ENCODE peak calls at places on chromosomes 1 and 21, in eight cellular contexts. Z is psoas muscle; I is body of pancreas; N is activated CD4-positive, CD25-positive, alpha-beta regulatory T cell treated with anti-CD3 and anti-CD28 coated beads, Interleukin-2, amount 50 U/mL, for 16 hours; R is lung; F is activated gamma-delta T cell treated with Interleukin-2 at 50 U/mL for 16 hours; G is C1 segment of cervical spinal cord; Q is astrocyte of the cerebellum. M is an unnamed sample.

GRCh38 chr21:36630485-36631206 is 68.3 kb upstream of the SIM2 start:
- DNase-seq in N (peak), G (no peak), F (peak), Q (no peak), Z (no peak), I (peak), R (peak), M (peak)

GRCh38 chr21:42364304-42364865 is 1.9 kb downstream of the TFF1 start:
- DNase-seq in F (no peak), Z (no peak), I (no peak), N (no peak), Q (no peak), R (no peak), G (no peak), M (no peak)

GRCh38 chr1:226511296-226511695 is 37.3 kb upstream of the STUM start:
- DNase-seq in I (no peak), R (no peak), F (no peak), N (no peak), G (no peak), Z (no peak), Q (no peak), M (no peak)

GRCh38 chr1:21898326-21899155 is 38.6 kb downstream of the HSPG2 start:
- DNase-seq in G (no peak), R (no peak), Q (no peak), F (no peak), I (no peak), N (no peak), Z (peak), M (no peak)

GRCh38 chr1:209569445-209570207 is 13.9 kb upstream of the CAMK1G start:
- DNase-seq in Q (peak), I (peak), F (peak), N (peak), R (peak), Z (peak), G (peak), M (peak)

GRCh38 chr21:17491716-17492414 is 21.0 kb upstream of the CXADR start:
- DNase-seq in I (peak), F (no peak), N (no peak), Q (peak), Z (no peak), R (peak), G (no peak), M (peak)

GRCh38 chr1:180165096-180165495 is 10.4 kb downstream of the QSOX1 start:
- DNase-seq in R (no peak), Z (no peak), N (no peak), Q (no peak), I (no peak), F (no peak), G (no peak), M (no peak)

GRCh38 chr1:54781023-54781723 is 16.9 kb upstream of the PARS2 start:
- DNase-seq in N (no peak), R (no peak), Z (no peak), Q (no peak), I (no peak), G (no peak), F (no peak), M (no peak)

GRCh38 chr1:29849038-29849750 is 612.9 kb downstream of the PTPRU start:
- DNase-seq in G (no peak), F (peak), Q (no peak), Z (no peak), N (no peak), R (no peak), I (no peak), M (peak)

GRCh38 chr1:95974586-95974985 is 740.6 kb downstream of the RWDD3 start:
- DNase-seq in N (no peak), Q (peak), G (no peak), Z (no peak), I (no peak), F (no peak), R (no peak), M (peak)

GRCh38 chr1:156146006-156146748 is 7.2 kb upstream of the SEMA4A start:
- DNase-seq in I (peak), N (no peak), F (no peak), Q (peak), G (peak), Z (peak), R (peak), M (peak)

GRCh38 chr1:170470121-170470520 is 61.8 kb upstream of the GORAB start:
- DNase-seq in I (no peak), R (no peak), Q (no peak), Z (no peak), F (no peak), N (no peak), G (no peak), M (no peak)

GRCh38 chr1:44411861-44412260 is 6.8 kb downstream of the RNF220 start:
- DNase-seq in Z (no peak), R (no peak), G (no peak), F (no peak), N (no peak), I (no peak), Q (no peak), M (no peak)

GRCh38 chr21:45570826-45571601 is 28.8 kb upstream of the SLC19A1 start:
- DNase-seq in I (no peak), N (no peak), G (peak), R (no peak), Z (no peak), Q (no peak), F (no peak), M (no peak)

GRCh38 chr21:45162115-45162514 is 87.7 kb downstream of the ADARB1 start:
- DNase-seq in R (peak), Z (no peak), N (no peak), G (no peak), F (no peak), Q (no peak), I (no peak), M (no peak)

GRCh38 chr1:174174461-174175329 is 15.4 kb downstream of the RABGAP1L start:
- DNase-seq in F (no peak), N (no peak), R (no peak), Z (no peak), I (no peak), Q (no peak), G (no peak), M (no peak)

GRCh38 chr1:58783993-58784757 is at the start of gene JUN:
- DNase-seq in F (peak), N (peak), R (peak), I (peak), Z (peak), Q (peak), G (peak), M (peak)

GRCh38 chr1:9687876-9688582 is 36.5 kb downstream of the PIK3CD start:
- DNase-seq in F (no peak), Z (peak), R (no peak), G (peak), N (no peak), Q (no peak), I (peak), M (peak)

M was measured in astrocyte of the spinal cord.